ENCODE peak calls at places on chromosomes 2 and 18, in four cellular contexts. Q is EL, W is BE2C, B is frontal cortex. J is an unnamed sample.

GRCh38 chr2:237700583-237701032 is 73.2 kb downstream of the LRRFIP1 start:
- DNase-seq in B (no peak), Q (peak), W (peak), J (no peak)

GRCh38 chr2:191311627-191312026 is 66.4 kb downstream of the MYO1B start:
- DNase-seq in Q (peak), W (no peak), B (no peak), J (no peak)

GRCh38 chr18:54899500-54899899 is 59.8 kb downstream of the CCDC68 start:
- DNase-seq in B (no peak), W (no peak), Q (no peak), J (no peak)

GRCh38 chr18:43751835-43752234 is 474.5 kb upstream of the SYT4 start:
- DNase-seq in Q (no peak), B (no peak), W (no peak), J (no peak)

GRCh38 chr2:12742891-12743290 is 26.2 kb downstream of the TRIB2 start:
- DNase-seq in W (no peak), B (no peak), Q (no peak), J (no peak)

GRCh38 chr2:12759248-12759647 is 42.5 kb downstream of the TRIB2 start:
- DNase-seq in W (no peak), B (no peak), Q (peak), J (no peak)

GRCh38 chr2:136255127-136255526 is 137.2 kb upstream of the CXCR4 start:
- DNase-seq in B (no peak), W (no peak), Q (no peak), J (no peak)

GRCh38 chr2:148303166-148303565 is 282.3 kb downstream of the MBD5 start:
- DNase-seq in W (no peak), Q (no peak), B (no peak), J (no peak)

GRCh38 chr18:79672490-79673276 is 6.9 kb upstream of the CTDP1 start:
- DNase-seq in W (peak), Q (no peak), B (no peak), J (no peak)

GRCh38 chr2:52238782-52239181 is 1206.8 kb upstream of the NRXN1 start:
- DNase-seq in W (no peak), Q (no peak), B (no peak), J (no peak)

J was measured in stomach.